ENCODE peak calls at places on chromosomes 16 and 17, in eight cellular contexts. One of them, this sample, is unnamed.

GRCh38 chr17:77280304-77280910 is 139.6 kb downstream of the SEC14L1 start:
- DNase-seq in body of pancreas: no peak
- DNase-seq in NCI-H1048: no peak
- DNase-seq in cardiac muscle cell: peak
- DNase-seq in GM12891: no peak
- DNase-seq in fibroblast of the aortic adventitia: peak
- DNase-seq in CD8-positive, alpha-beta T cell: no peak
- DNase-seq in HFFc6: peak
- DNase-seq in this sample: peak

GRCh38 chr16:20614201-20615141 is 38.3 kb upstream of the ACSM2B start:
- DNase-seq in GM12891: no peak
- DNase-seq in NCI-H1048: no peak
- DNase-seq in fibroblast of the aortic adventitia: no peak
- DNase-seq in CD8-positive, alpha-beta T cell: no peak
- DNase-seq in HFFc6: no peak
- DNase-seq in cardiac muscle cell: no peak
- DNase-seq in body of pancreas: peak
- DNase-seq in this sample: no peak

GRCh38 chr16:2490190-2491105 is 15.5 kb downstream of the TBC1D24 start:
- DNase-seq in NCI-H1048: no peak
- DNase-seq in body of pancreas: peak
- DNase-seq in GM12891: no peak
- DNase-seq in cardiac muscle cell: no peak
- DNase-seq in CD8-positive, alpha-beta T cell: no peak
- DNase-seq in HFFc6: no peak
- DNase-seq in fibroblast of the aortic adventitia: no peak
- DNase-seq in this sample: no peak

GRCh38 chr16:61233718-61234117 is 802.5 kb downstream of the CDH8 start:
- DNase-seq in GM12891: no peak
- DNase-seq in HFFc6: no peak
- DNase-seq in NCI-H1048: no peak
- DNase-seq in CD8-positive, alpha-beta T cell: no peak
- DNase-seq in cardiac muscle cell: no peak
- DNase-seq in body of pancreas: no peak
- DNase-seq in fibroblast of the aortic adventitia: no peak
- DNase-seq in this sample: no peak

GRCh38 chr17:2595736-2596135 is 2.3 kb downstream of the PAFAH1B1 start:
- DNase-seq in CD8-positive, alpha-beta T cell: no peak
- DNase-seq in cardiac muscle cell: peak
- DNase-seq in NCI-H1048: no peak
- DNase-seq in GM12891: no peak
- DNase-seq in HFFc6: no peak
- DNase-seq in fibroblast of the aortic adventitia: peak
- DNase-seq in body of pancreas: no peak
- DNase-seq in this sample: no peak

GRCh38 chr17:50153650-50154575 is 3.4 kb upstream of the PPP1R9B start:
- DNase-seq in HFFc6: no peak
- DNase-seq in GM12891: no peak
- DNase-seq in fibroblast of the aortic adventitia: peak
- DNase-seq in body of pancreas: peak
- DNase-seq in CD8-positive, alpha-beta T cell: no peak
- DNase-seq in NCI-H1048: no peak
- DNase-seq in cardiac muscle cell: peak
- DNase-seq in this sample: no peak

GRCh38 chr17:72743037-72743467 is 349.4 kb downstream of the SLC39A11 start:
- DNase-seq in GM12891: no peak
- DNase-seq in CD8-positive, alpha-beta T cell: no peak
- DNase-seq in NCI-H1048: no peak
- DNase-seq in body of pancreas: no peak
- DNase-seq in fibroblast of the aortic adventitia: no peak
- DNase-seq in cardiac muscle cell: no peak
- DNase-seq in HFFc6: no peak
- DNase-seq in this sample: no peak

GRCh38 chr16:1301562-1301961 is 7.9 kb upstream of the UBE2I start:
- DNase-seq in GM12891: no peak
- DNase-seq in fibroblast of the aortic adventitia: no peak
- DNase-seq in NCI-H1048: no peak
- DNase-seq in HFFc6: no peak
- DNase-seq in cardiac muscle cell: no peak
- DNase-seq in body of pancreas: no peak
- DNase-seq in CD8-positive, alpha-beta T cell: no peak
- DNase-seq in this sample: no peak

GRCh38 chr16:2520784-2521577 is 810 bp downstream of the AMDHD2 start:
- DNase-seq in NCI-H1048: no peak
- DNase-seq in fibroblast of the aortic adventitia: no peak
- DNase-seq in CD8-positive, alpha-beta T cell: peak
- DNase-seq in cardiac muscle cell: no peak
- DNase-seq in HFFc6: no peak
- DNase-seq in GM12891: peak
- DNase-seq in body of pancreas: peak
- DNase-seq in this sample: no peak

GRCh38 chr17:603405-604193 is 111.0 kb downstream of the VPS53 start:
- DNase-seq in NCI-H1048: no peak
- DNase-seq in fibroblast of the aortic adventitia: peak
- DNase-seq in GM12891: no peak
- DNase-seq in CD8-positive, alpha-beta T cell: no peak
- DNase-seq in cardiac muscle cell: no peak
- DNase-seq in body of pancreas: no peak
- DNase-seq in HFFc6: no peak
- DNase-seq in this sample: no peak

GRCh38 chr16:13996778-13997288 is 74.3 kb upstream of the MRTFB start:
- DNase-seq in GM12891: no peak
- DNase-seq in CD8-positive, alpha-beta T cell: no peak
- DNase-seq in fibroblast of the aortic adventitia: no peak
- DNase-seq in NCI-H1048: no peak
- DNase-seq in body of pancreas: no peak
- DNase-seq in cardiac muscle cell: no peak
- DNase-seq in HFFc6: no peak
- DNase-seq in this sample: no peak

GRCh38 chr17:68451650-68452354 is 5.5 kb downstream of the WIPI1 start:
- DNase-seq in cardiac muscle cell: no peak
- DNase-seq in body of pancreas: no peak
- DNase-seq in HFFc6: no peak
- DNase-seq in NCI-H1048: no peak
- DNase-seq in GM12891: no peak
- DNase-seq in CD8-positive, alpha-beta T cell: no peak
- DNase-seq in fibroblast of the aortic adventitia: no peak
- DNase-seq in this sample: no peak

GRCh38 chr17:82582709-82583108 is 63.2 kb downstream of the FOXK2 start:
- DNase-seq in cardiac muscle cell: no peak
- DNase-seq in GM12891: no peak
- DNase-seq in fibroblast of the aortic adventitia: no peak
- DNase-seq in HFFc6: no peak
- DNase-seq in body of pancreas: no peak
- DNase-seq in CD8-positive, alpha-beta T cell: no peak
- DNase-seq in NCI-H1048: no peak
- DNase-seq in this sample: no peak

GRCh38 chr17:2264023-2264860 is 39.3 kb downstream of the SMG6 start:
- DNase-seq in NCI-H1048: no peak
- DNase-seq in GM12891: no peak
- DNase-seq in CD8-positive, alpha-beta T cell: no peak
- DNase-seq in body of pancreas: no peak
- DNase-seq in HFFc6: no peak
- DNase-seq in cardiac muscle cell: peak
- DNase-seq in fibroblast of the aortic adventitia: peak
- DNase-seq in this sample: no peak

GRCh38 chr17:918102-918740 is 61.4 kb downstream of the NXN start:
- DNase-seq in fibroblast of the aortic adventitia: no peak
- DNase-seq in NCI-H1048: no peak
- DNase-seq in HFFc6: no peak
- DNase-seq in body of pancreas: no peak
- DNase-seq in cardiac muscle cell: no peak
- DNase-seq in CD8-positive, alpha-beta T cell: no peak
- DNase-seq in GM12891: no peak
- DNase-seq in this sample: no peak

GRCh38 chr17:41767324-41768042 is 19.0 kb downstream of the JUP start:
- DNase-seq in cardiac muscle cell: no peak
- DNase-seq in fibroblast of the aortic adventitia: no peak
- DNase-seq in HFFc6: no peak
- DNase-seq in GM12891: no peak
- DNase-seq in NCI-H1048: no peak
- DNase-seq in CD8-positive, alpha-beta T cell: no peak
- DNase-seq in body of pancreas: no peak
- DNase-seq in this sample: no peak

GRCh38 chr17:40612510-40613244 is 34.9 kb downstream of the SMARCE1 start:
- DNase-seq in GM12891: no peak
- DNase-seq in cardiac muscle cell: no peak
- DNase-seq in HFFc6: no peak
- DNase-seq in body of pancreas: no peak
- DNase-seq in NCI-H1048: no peak
- DNase-seq in CD8-positive, alpha-beta T cell: peak
- DNase-seq in fibroblast of the aortic adventitia: no peak
- DNase-seq in this sample: no peak

GRCh38 chr17:34581446-34582184 is 2.2 kb downstream of the TMEM132E start:
- DNase-seq in cardiac muscle cell: no peak
- DNase-seq in body of pancreas: no peak
- DNase-seq in GM12891: no peak
- DNase-seq in CD8-positive, alpha-beta T cell: no peak
- DNase-seq in NCI-H1048: no peak
- DNase-seq in HFFc6: no peak
- DNase-seq in fibroblast of the aortic adventitia: no peak
- DNase-seq in this sample: no peak

GRCh38 chr16:87034317-87034716 is 282.9 kb downstream of the C16orf95 start:
- DNase-seq in GM12891: no peak
- DNase-seq in cardiac muscle cell: no peak
- DNase-seq in fibroblast of the aortic adventitia: no peak
- DNase-seq in body of pancreas: no peak
- DNase-seq in CD8-positive, alpha-beta T cell: no peak
- DNase-seq in HFFc6: no peak
- DNase-seq in NCI-H1048: no peak
- DNase-seq in this sample: no peak

GRCh38 chr16:50696575-50697420 is 3.4 kb downstream of the NOD2 start:
- DNase-seq in GM12891: no peak
- DNase-seq in cardiac muscle cell: peak
- DNase-seq in fibroblast of the aortic adventitia: peak
- DNase-seq in CD8-positive, alpha-beta T cell: peak
- DNase-seq in body of pancreas: peak
- DNase-seq in HFFc6: peak
- DNase-seq in NCI-H1048: no peak
- DNase-seq in this sample: peak

GRCh38 chr17:30334421-30334820 is 564 bp upstream of the TMIGD1 start:
- DNase-seq in body of pancreas: no peak
- DNase-seq in fibroblast of the aortic adventitia: no peak
- DNase-seq in HFFc6: no peak
- DNase-seq in GM12891: no peak
- DNase-seq in cardiac muscle cell: no peak
- DNase-seq in NCI-H1048: no peak
- DNase-seq in CD8-positive, alpha-beta T cell: no peak
- DNase-seq in this sample: no peak

GRCh38 chr17:77737442-77738265 is 220.8 kb upstream of the TNRC6C start:
- DNase-seq in HFFc6: no peak
- DNase-seq in NCI-H1048: no peak
- DNase-seq in CD8-positive, alpha-beta T cell: peak
- DNase-seq in fibroblast of the aortic adventitia: no peak
- DNase-seq in cardiac muscle cell: no peak
- DNase-seq in GM12891: no peak
- DNase-seq in body of pancreas: no peak
- DNase-seq in this sample: no peak

GRCh38 chr17:33642002-33642401 is 348.9 kb upstream of the ASIC2 start:
- DNase-seq in fibroblast of the aortic adventitia: no peak
- DNase-seq in cardiac muscle cell: no peak
- DNase-seq in GM12891: peak
- DNase-seq in NCI-H1048: no peak
- DNase-seq in body of pancreas: no peak
- DNase-seq in HFFc6: no peak
- DNase-seq in CD8-positive, alpha-beta T cell: no peak
- DNase-seq in this sample: no peak

GRCh38 chr17:72950236-72950931 is 142.1 kb downstream of the SLC39A11 start:
- DNase-seq in GM12891: no peak
- DNase-seq in cardiac muscle cell: no peak
- DNase-seq in NCI-H1048: no peak
- DNase-seq in fibroblast of the aortic adventitia: no peak
- DNase-seq in HFFc6: no peak
- DNase-seq in body of pancreas: no peak
- DNase-seq in CD8-positive, alpha-beta T cell: no peak
- DNase-seq in this sample: no peak

GRCh38 chr16:85891033-85891775 is 7.8 kb upstream of the IRF8 start:
- DNase-seq in HFFc6: peak
- DNase-seq in GM12891: no peak
- DNase-seq in cardiac muscle cell: no peak
- DNase-seq in NCI-H1048: no peak
- DNase-seq in body of pancreas: peak
- DNase-seq in CD8-positive, alpha-beta T cell: no peak
- DNase-seq in fibroblast of the aortic adventitia: no peak
- DNase-seq in this sample: peak

GRCh38 chr17:58412910-58413630 is 4.3 kb downstream of the RNF43 start:
- DNase-seq in NCI-H1048: no peak
- DNase-seq in cardiac muscle cell: no peak
- DNase-seq in fibroblast of the aortic adventitia: no peak
- DNase-seq in body of pancreas: no peak
- DNase-seq in GM12891: no peak
- DNase-seq in CD8-positive, alpha-beta T cell: no peak
- DNase-seq in HFFc6: no peak
- DNase-seq in this sample: no peak